ENCODE peak calls at places on chromosomes 5 and 9, in six cellular contexts. O, M, D, S, W and L are unnamed samples.

GRCh38 chr9:26975728-26976707 is 19.8 kb downstream of the IFT74 start:
- DNase-seq in M (no peak), D (peak), O (peak), W (no peak), S (peak), L (peak)

GRCh38 chr5:177605667-177606066 is 5.7 kb downstream of the B4GALT7 start:
- DNase-seq in O (no peak), S (no peak), W (no peak), D (no peak), M (peak), L (no peak)

GRCh38 chr5:2188661-2189060 is 305.9 kb upstream of the IRX4 start:
- DNase-seq in O (no peak), S (no peak), D (no peak), M (no peak), W (no peak), L (no peak)

GRCh38 chr5:1478333-1478732 is 33.1 kb upstream of the SLC6A3 start:
- DNase-seq in M (no peak), S (no peak), O (no peak), D (no peak), W (peak), L (no peak)

GRCh38 chr9:35690447-35691324 is 961 bp upstream of the TPM2 start:
- DNase-seq in O (peak), S (peak), M (peak), W (peak), D (peak), L (peak)

GRCh38 chr5:142689081-142689480 is 3.2 kb upstream of the FGF1 start:
- DNase-seq in M (no peak), S (no peak), W (no peak), O (no peak), D (no peak), L (no peak)

GRCh38 chr5:82413302-82414042 is 135.3 kb upstream of the RPS23 start:
- DNase-seq in S (no peak), O (peak), W (no peak), M (no peak), D (peak), L (peak)

GRCh38 chr5:146633273-146633672 is 117.3 kb upstream of the GPR151 start:
- DNase-seq in S (no peak), W (no peak), M (no peak), O (no peak), D (no peak), L (no peak)

GRCh38 chr9:86408121-86408520 is 53.9 kb upstream of the TUT7 start:
- DNase-seq in S (no peak), O (no peak), D (peak), W (no peak), M (no peak), L (no peak)

GRCh38 chr5:135599421-135600140 is 20.8 kb upstream of the CXCL14 start:
- DNase-seq in O (no peak), W (no peak), S (no peak), D (no peak), M (no peak), L (no peak)

GRCh38 chr9:87588339-87588738 is 90.7 kb downstream of the DAPK1 start:
- DNase-seq in O (no peak), S (no peak), D (no peak), M (no peak), W (no peak), L (no peak)

GRCh38 chr5:16889203-16889971 is 46.7 kb downstream of the MYO10 start:
- DNase-seq in W (no peak), S (no peak), O (peak), D (peak), M (no peak), L (no peak)

GRCh38 chr5:173909205-173909604 is 21.1 kb downstream of the CPEB4 start:
- DNase-seq in M (no peak), D (no peak), W (no peak), S (no peak), O (no peak), L (no peak)

GRCh38 chr5:6705088-6705487 is 8.1 kb upstream of the TENT4A start:
- DNase-seq in M (no peak), W (no peak), S (no peak), O (no peak), D (no peak), L (no peak)

GRCh38 chr9:100473271-100474081 is 527 bp downstream of the TMEFF1 start:
- DNase-seq in S (peak), O (peak), D (peak), M (no peak), W (peak), L (no peak)

GRCh38 chr5:73918791-73919221 is 292.8 kb downstream of the ARHGEF28 start:
- DNase-seq in D (no peak), O (no peak), S (no peak), M (no peak), W (no peak), L (no peak)

GRCh38 chr5:179274321-179275315 is 70.6 kb downstream of the ADAMTS2 start:
- DNase-seq in O (no peak), D (no peak), W (peak), S (no peak), M (no peak), L (no peak)

GRCh38 chr9:37466037-37466709 is 923 bp upstream of the ZBTB5 start:
- DNase-seq in O (peak), W (peak), S (peak), M (peak), D (peak), L (no peak)

GRCh38 chr9:70117835-70118319 is 74.2 kb downstream of the MAMDC2 start:
- DNase-seq in S (no peak), W (no peak), M (no peak), O (no peak), D (peak), L (no peak)

GRCh38 chr5:23506329-23507236 is 826 bp upstream of the PRDM9 start:
- DNase-seq in S (peak), M (peak), O (no peak), D (peak), W (no peak), L (no peak)

GRCh38 chr9:75914936-75915335 is 24.5 kb downstream of the PCSK5 start:
- DNase-seq in O (no peak), W (no peak), S (no peak), D (no peak), M (no peak), L (no peak)

GRCh38 chr9:114887963-114888362 is 42.4 kb downstream of the TNFSF8 start:
- DNase-seq in O (no peak), S (no peak), M (no peak), W (no peak), D (no peak), L (no peak)

GRCh38 chr5:135569755-135570452 is 8.9 kb downstream of the CXCL14 start:
- DNase-seq in S (peak), D (peak), O (peak), W (no peak), M (no peak), L (peak)

GRCh38 chr5:13325765-13326164 is 618.7 kb downstream of the DNAH5 start:
- DNase-seq in O (no peak), W (no peak), S (no peak), M (no peak), D (peak), L (no peak)

GRCh38 chr5:142303576-142303975 is 21.2 kb downstream of the SPRY4 start:
- DNase-seq in D (peak), O (no peak), M (no peak), S (no peak), W (no peak), L (no peak)

GRCh38 chr9:95505676-95506437 is 10.9 kb downstream of the PTCH1 start:
- DNase-seq in S (peak), W (peak), D (peak), M (peak), O (peak), L (no peak)

GRCh38 chr5:134463991-134464760 is 52.5 kb upstream of the CDKN2AIPNL start:
- DNase-seq in D (peak), W (no peak), O (no peak), M (peak), S (no peak), L (no peak)

GRCh38 chr5:24773241-24773640 is 128.5 kb upstream of the CDH10 start:
- DNase-seq in S (no peak), D (peak), O (no peak), W (no peak), M (no peak), L (no peak)